ENCODE peak calls at places on chromosome 9, in nine cellular contexts. K is iris pigment epithelial cell; V is GM04504; P is upper lobe of right lung; J is caudate nucleus; N is stimulated activated CD4-positive, alpha-beta T cell treated with anti-CD3 and anti-CD28 coated beads, Interleukin-4, amount 100 ng/mL, for 48 hours; D is spleen; R is RPMI8226; W is naive thymus-derived CD4-positive, alpha-beta T cell. Q is an unnamed sample.

GRCh38 chr9:116493183-116493582 is 193.9 kb upstream of the TRIM32 start:
- DNase-seq in K (no peak), V (no peak), P (no peak), J (no peak), N (no peak), D (no peak), R (no peak), W (no peak), Q (no peak)

GRCh38 chr9:39588056-39588814 is 232.8 kb downstream of the SPATA31A1 start:
- DNase-seq in K (no peak), V (no peak), P (no peak), J (no peak), N (no peak), D (peak), R (no peak), W (no peak), Q (no peak)

GRCh38 chr9:96317335-96317980 is 15.5 kb upstream of the HSD17B3 start:
- DNase-seq in K (peak), V (peak), P (peak), J (no peak), N (peak), D (peak), R (peak), W (peak), Q (peak)

GRCh38 chr9:76827286-76828080 is 63.2 kb downstream of the PCA3 start:
- DNase-seq in K (no peak), V (no peak), P (no peak), J (no peak), N (no peak), D (no peak), R (no peak), W (no peak), Q (no peak)

GRCh38 chr9:21933865-21934264 is 60.3 kb downstream of the CDKN2A start:
- DNase-seq in K (peak), V (peak), P (no peak), J (no peak), N (no peak), D (no peak), R (no peak), W (no peak), Q (no peak)

GRCh38 chr9:23702311-23702922 is 123.6 kb downstream of the ELAVL2 start:
- DNase-seq in K (no peak), V (no peak), P (no peak), J (no peak), N (no peak), D (no peak), R (no peak), W (no peak), Q (no peak)

GRCh38 chr9:15642369-15642962 is 89.6 kb downstream of the CCDC171 start:
- DNase-seq in K (peak), V (peak), P (no peak), J (no peak), N (no peak), D (no peak), R (peak), W (peak), Q (peak)

GRCh38 chr9:69502671-69503301 is 169.4 kb downstream of the APBA1 start:
- DNase-seq in K (peak), V (peak), P (no peak), J (no peak), N (no peak), D (no peak), R (no peak), W (no peak), Q (peak)

GRCh38 chr9:4211806-4212205 is 88.1 kb downstream of the GLIS3 start:
- DNase-seq in K (no peak), V (no peak), P (no peak), J (no peak), N (no peak), D (no peak), R (no peak), W (no peak), Q (no peak)

GRCh38 chr9:18459958-18460584 is 13.9 kb upstream of the ADAMTSL1 start:
- DNase-seq in K (peak), V (peak), P (no peak), J (no peak), N (no peak), D (no peak), R (no peak), W (no peak), Q (peak)

GRCh38 chr9:79013715-79014610 is 557.8 kb upstream of the TLE4 start:
- DNase-seq in K (peak), V (peak), P (no peak), J (no peak), N (no peak), D (no peak), R (no peak), W (no peak), Q (peak)

GRCh38 chr9:133958756-133959155 is 33.4 kb downstream of the VAV2 start:
- DNase-seq in K (no peak), V (no peak), P (no peak), J (no peak), N (no peak), D (peak), R (no peak), W (no peak), Q (no peak)

GRCh38 chr9:138052635-138053320 is 175.2 kb downstream of the CACNA1B start:
- DNase-seq in K (no peak), V (no peak), P (peak), J (no peak), N (no peak), D (peak), R (no peak), W (no peak), Q (no peak)

GRCh38 chr9:132007371-132007701 is 72.3 kb downstream of the MED27 start:
- DNase-seq in K (no peak), V (no peak), P (no peak), J (no peak), N (no peak), D (no peak), R (no peak), W (no peak), Q (no peak)

GRCh38 chr9:15416880-15417279 is 5.8 kb upstream of the SNAPC3 start:
- DNase-seq in K (peak), V (peak), P (no peak), J (no peak), N (peak), D (no peak), R (peak), W (peak), Q (no peak)

GRCh38 chr9:117936185-117936758 is 232.1 kb downstream of the TLR4 start:
- DNase-seq in K (no peak), V (no peak), P (no peak), J (no peak), N (no peak), D (no peak), R (peak), W (no peak), Q (no peak)

GRCh38 chr9:127336086-127336485 is 60.9 kb upstream of the SLC2A8 start:
- DNase-seq in K (peak), V (no peak), P (no peak), J (no peak), N (no peak), D (no peak), R (no peak), W (no peak), Q (no peak)

GRCh38 chr9:20087481-20087880 is 298.6 kb upstream of the SLC24A2 start:
- DNase-seq in K (peak), V (no peak), P (no peak), J (no peak), N (no peak), D (no peak), R (no peak), W (no peak), Q (no peak)

GRCh38 chr9:91341258-91341746 is 20.4 kb downstream of the AUH start:
- DNase-seq in K (no peak), V (no peak), P (no peak), J (no peak), N (no peak), D (no peak), R (no peak), W (no peak), Q (no peak)

GRCh38 chr9:85743290-85744128 is 1.8 kb upstream of the AGTPBP1 start:
- DNase-seq in K (peak), V (peak), P (peak), J (no peak), N (no peak), D (peak), R (no peak), W (no peak), Q (no peak)

GRCh38 chr9:117046666-117047327 is 359.7 kb downstream of the TRIM32 start:
- DNase-seq in K (no peak), V (no peak), P (no peak), J (no peak), N (no peak), D (no peak), R (no peak), W (no peak), Q (no peak)

Q was measured in glomerular endothelial cell.